ENCODE peak calls at places on chromosomes 4 and X, in six cellular contexts. C is right lobe of liver, L is body of pancreas, B is stomach, A is breast epithelium, G is spleen. O is an unnamed sample.
A peak's percentile ranks its signal among the peaks of the same experiment; 100 is the strongest.

GRCh38 chrX:68834371-68835103 is 5.7 kb downstream of the EFNB1 start:
- DNase-seq in B (no peak), L (peak; percentile 18), C (no peak), G (no peak), A (peak; percentile 26), O (no peak)

GRCh38 chr4:155639674-155640529 is 26.7 kb upstream of the GUCY1A1 start:
- DNase-seq in A (no peak), L (no peak), C (no peak), B (no peak), G (no peak), O (no peak)

GRCh38 chr4:2258091-2259035 is 3.5 kb downstream of the MXD4 start:
- DNase-seq in C (peak; percentile 52), A (peak; percentile 17), B (peak; percentile 24), L (peak; percentile 15), G (peak; percentile 79), O (peak; percentile 7)

GRCh38 chrX:100935767-100936166 is 7.0 kb upstream of the XKRX start:
- DNase-seq in L (no peak), A (no peak), B (no peak), C (no peak), G (no peak), O (no peak)

GRCh38 chrX:21986596-21986995 is 45.5 kb upstream of the PHEX start:
- DNase-seq in C (no peak), L (no peak), G (no peak), A (no peak), B (no peak), O (no peak)

GRCh38 chr4:88411491-88412101 is 32.9 kb downstream of the HERC6 start:
- DNase-seq in G (no peak), C (no peak), B (no peak), A (no peak), L (no peak), O (no peak)

GRCh38 chrX:104351173-104351769 is 96.5 kb upstream of the ESX1 start:
- DNase-seq in L (no peak), G (no peak), C (no peak), B (no peak), A (no peak), O (no peak)

GRCh38 chrX:18873189-18873791 is 110.6 kb downstream of the PHKA2 start:
- DNase-seq in A (no peak), G (peak; percentile 68), B (no peak), L (no peak), C (no peak), O (no peak)

GRCh38 chr4:158540125-158540907 is 18.6 kb downstream of the RXFP1 start:
- DNase-seq in L (no peak), B (no peak), G (no peak), C (no peak), A (no peak), O (no peak)

GRCh38 chr4:83589283-83589682 is 53.4 kb downstream of the GPAT3 start:
- DNase-seq in B (no peak), C (no peak), L (no peak), A (no peak), G (no peak), O (no peak)

GRCh38 chrX:69068295-69069085 is 96.8 kb downstream of the PJA1 start:
- DNase-seq in B (peak; percentile 11), L (no peak), A (no peak), C (no peak), G (peak; percentile 67), O (peak; percentile 3)

GRCh38 chr4:35966558-35966957 is 277.8 kb downstream of the ARAP2 start:
- DNase-seq in G (no peak), L (no peak), C (no peak), B (no peak), A (no peak), O (no peak)

GRCh38 chrX:122076241-122076640 is 1028.8 kb downstream of the GLUD2 start:
- DNase-seq in L (no peak), G (no peak), B (no peak), C (no peak), A (no peak), O (no peak)

GRCh38 chr4:156976147-156976546 is 4.5 kb upstream of the PDGFC start:
- DNase-seq in G (no peak), L (no peak), C (no peak), B (no peak), A (no peak), O (no peak)

GRCh38 chr4:5460106-5460801 is 248.1 kb downstream of the EVC2 start:
- DNase-seq in A (no peak), C (no peak), G (peak; percentile 77), L (no peak), B (no peak), O (no peak)

GRCh38 chr4:42398448-42399355 is 1.4 kb downstream of the SHISA3 start:
- DNase-seq in A (no peak), G (no peak), L (no peak), C (no peak), B (no peak), O (no peak)

GRCh38 chr4:115259651-115260050 is 146.2 kb upstream of the NDST4 start:
- DNase-seq in L (no peak), C (no peak), A (no peak), G (no peak), B (no peak), O (no peak)

GRCh38 chr4:185256444-185256843 is 47.0 kb downstream of the SNX25 start:
- DNase-seq in B (no peak), C (no peak), G (no peak), A (no peak), L (no peak), O (no peak)

GRCh38 chrX:72052415-72053090 is 79.2 kb downstream of the RTL5 start:
- DNase-seq in G (no peak), L (no peak), A (no peak), B (no peak), C (no peak), O (no peak)

GRCh38 chrX:40947276-40947675 is 138.0 kb upstream of the USP9X start:
- DNase-seq in G (no peak), B (no peak), L (no peak), A (peak; percentile 28), C (no peak), O (no peak)

GRCh38 chr4:5963611-5964010 is 54.6 kb downstream of the C4orf50 start:
- DNase-seq in G (no peak), C (no peak), A (no peak), L (no peak), B (no peak), O (no peak)

GRCh38 chr4:48748949-48749596 is 31.0 kb downstream of the FRYL start:
- DNase-seq in A (no peak), C (no peak), L (no peak), B (no peak), G (no peak), O (no peak)

DNA sequence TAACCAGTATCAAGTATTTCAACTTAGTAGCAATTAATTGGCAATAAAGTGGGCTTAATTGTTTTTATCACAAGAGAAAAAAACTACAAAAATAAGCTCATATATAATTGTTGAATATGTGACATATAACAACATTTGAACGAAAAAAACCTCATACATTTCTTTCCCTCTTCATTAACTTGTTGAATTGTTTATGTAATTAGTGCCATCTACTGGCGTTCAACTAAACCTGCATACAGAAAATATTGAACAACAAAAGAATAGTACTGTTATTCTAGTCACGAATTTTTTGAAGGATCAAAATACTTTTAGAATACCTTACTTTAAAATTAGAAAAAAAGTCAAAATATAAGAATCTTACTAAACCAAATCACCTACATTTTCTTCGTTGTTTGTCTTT is 586.5 kb upstream of the FTHL17 start:
- DNase-seq in L (no peak), A (no peak), G (no peak), C (no peak), B (no peak), O (no peak)
- TF ChIP-seq CTCF in L (peak; percentile 12), A (peak; percentile 24), G (peak; percentile 35), C (peak; percentile 70), B (peak; percentile 27), O (peak; percentile 35)

DNA sequence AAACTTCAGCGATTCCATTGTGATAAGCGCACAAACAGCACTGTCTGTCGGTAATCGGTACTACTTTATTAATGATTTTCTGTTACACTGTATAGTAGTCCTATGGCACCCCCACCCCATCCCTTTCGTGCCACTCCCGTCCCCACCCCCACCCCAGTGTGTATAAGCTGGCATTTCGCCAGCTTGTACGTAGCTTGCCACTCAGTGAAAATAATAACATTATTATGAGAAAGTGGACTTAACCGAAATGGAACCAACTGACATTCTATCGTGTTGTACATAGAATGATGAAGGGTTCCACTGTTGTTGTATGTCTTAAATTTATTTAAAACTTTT is 4.8 kb downstream of the MID1IP1 start:
- DNase-seq in B (no peak), C (no peak), A (no peak), G (no peak), L (peak; percentile 29), O (no peak)
- H3K4me3 ChIP-seq in B (peak overlapping the region; percentile 58), C (peak overlapping the region; percentile 59), A (peak overlapping the region; percentile 72), G (peak overlapping the region; percentile 78), L (peak overlapping the region; percentile 51), O (peak overlapping the region; percentile 81)

DNA sequence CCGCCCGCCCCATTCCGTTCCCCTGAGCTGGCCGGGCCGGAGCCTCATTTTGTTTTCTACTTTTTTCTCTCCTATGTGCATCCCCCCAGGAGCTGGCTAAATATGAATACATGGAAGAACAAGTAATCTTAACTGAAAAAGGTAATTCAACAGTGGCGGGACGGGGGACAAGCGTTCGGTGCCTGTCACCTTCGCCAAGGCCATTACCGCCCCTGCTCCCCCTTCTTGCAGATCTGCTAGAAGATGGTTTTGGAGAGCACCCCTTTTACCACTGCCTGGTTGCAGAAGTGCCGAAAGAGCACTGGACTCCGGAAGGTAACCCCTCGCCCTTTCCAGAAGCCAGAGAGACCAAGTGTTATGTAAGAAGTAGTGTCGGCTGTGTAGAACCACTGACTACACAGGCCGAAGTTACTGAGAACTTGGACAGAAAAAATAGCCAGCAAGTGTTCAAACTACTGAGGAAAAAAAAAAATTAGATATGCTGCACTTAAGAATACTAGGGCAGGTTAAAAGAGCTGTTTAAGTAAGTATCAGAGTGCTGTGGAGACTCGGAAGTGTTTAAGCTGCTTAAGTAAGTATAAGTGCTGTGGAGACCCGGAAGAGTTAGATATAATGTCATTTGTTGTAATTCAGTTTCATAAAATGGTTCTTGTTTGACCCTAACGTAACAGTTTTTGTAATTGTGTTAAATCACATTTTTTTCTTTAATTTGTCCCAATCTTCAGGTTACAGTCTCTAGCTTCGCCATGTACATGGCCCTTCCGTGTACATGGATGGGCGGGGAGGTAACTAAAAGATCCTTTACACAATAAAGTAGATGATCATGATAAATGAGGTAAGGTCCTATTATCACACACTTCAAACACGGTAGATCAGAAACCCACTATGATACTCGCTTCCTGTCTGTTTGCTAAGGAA is 855 bp downstream of the SAT1 start:
- DNase-seq in A (no peak), L (no peak), C (no peak), G (no peak), B (no peak), O (no peak)
- TF ChIP-seq POLR2A in A (peak; percentile 8), L (no peak), C (no peak), G (no peak), B (no peak), O (peak; percentile 12)

DNA sequence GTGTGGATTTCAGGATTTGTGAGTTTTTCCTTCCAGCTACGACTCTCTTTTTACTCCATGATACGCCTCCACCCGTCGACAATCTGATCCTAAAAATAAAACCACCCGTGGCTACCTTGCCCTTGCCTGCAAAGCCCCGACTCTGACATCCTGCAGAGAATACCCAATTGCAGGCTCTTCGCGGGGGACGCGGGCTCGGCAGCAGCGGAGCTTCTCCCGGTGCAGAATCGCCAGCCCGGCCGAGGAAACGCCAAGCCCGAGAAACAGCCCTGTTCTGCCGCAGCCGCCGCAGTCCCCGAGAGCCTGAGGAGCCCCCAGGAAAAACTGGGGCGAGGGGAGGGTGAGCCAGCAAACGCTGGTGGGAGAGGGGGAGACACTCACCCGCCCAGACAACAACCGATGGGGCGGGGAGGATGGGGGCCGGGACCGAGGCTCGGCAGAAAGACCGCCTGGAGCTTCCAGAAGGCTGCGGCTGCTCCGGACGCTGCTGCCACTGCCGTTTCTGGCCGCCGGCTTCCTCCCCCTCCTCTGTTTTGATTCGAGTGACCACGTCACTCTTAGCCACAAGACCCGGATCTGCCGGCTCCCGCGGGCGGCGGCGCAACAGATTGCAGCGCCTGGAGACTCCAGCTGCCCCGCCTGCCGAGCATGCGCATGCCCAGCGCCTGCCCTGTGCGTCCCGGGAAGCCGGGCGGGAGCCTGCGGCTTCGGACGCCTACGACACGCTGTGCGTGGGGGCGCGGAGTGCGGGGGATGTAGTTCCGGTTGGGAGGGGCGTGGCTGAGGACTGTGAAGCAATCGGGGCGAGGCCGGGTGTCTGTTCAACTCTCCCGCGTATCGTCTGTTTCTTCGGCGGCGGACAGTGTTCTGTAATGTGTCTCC is at the start of gene SMIM14:
- DNase-seq in A (peak; percentile 96), G (peak; percentile 99), B (peak; percentile 98), C (peak; percentile 99), L (peak; percentile 99), O (peak; percentile 99)
- TF ChIP-seq CTCF in A (no peak), G (peak; percentile 34), B (no peak), C (peak; percentile 18), L (no peak), O (no peak)